ENCODE peak calls at places on chromosome 12, in four cellular contexts. One of them, this sample, is unnamed.

GRCh38 chr12:23884909-23885308 is 64.6 kb downstream of the SOX5 start:
- DNase-seq in Panc1: no peak
- DNase-seq in HepG2: no peak
- DNase-seq in HCT116: no peak
- DNase-seq in this sample: no peak

GRCh38 chr12:107225626-107226025 is 132.3 kb upstream of the CRY1 start:
- DNase-seq in Panc1: no peak
- DNase-seq in HepG2: peak
- DNase-seq in HCT116: no peak
- DNase-seq in this sample: no peak

GRCh38 chr12:111409403-111410228 is 3.9 kb downstream of the SH2B3 start:
- DNase-seq in Panc1: no peak
- DNase-seq in HepG2: no peak
- DNase-seq in HCT116: no peak
- DNase-seq in this sample: peak

GRCh38 chr12:128920468-128920867 is 67.2 kb downstream of the GLT1D1 start:
- DNase-seq in Panc1: no peak
- DNase-seq in HepG2: no peak
- DNase-seq in HCT116: no peak
- DNase-seq in this sample: no peak

GRCh38 chr12:131985145-131985875 is 35.6 kb downstream of the EP400 start:
- DNase-seq in Panc1: no peak
- DNase-seq in HepG2: no peak
- DNase-seq in HCT116: no peak
- DNase-seq in this sample: no peak

GRCh38 chr12:4271433-4272013 is 2.0 kb upstream of the CCND2 start:
- DNase-seq in Panc1: no peak
- DNase-seq in HepG2: no peak
- DNase-seq in HCT116: no peak
- DNase-seq in this sample: no peak

GRCh38 chr12:116528067-116528466 is 31.1 kb upstream of the MAP1LC3B2 start:
- DNase-seq in Panc1: no peak
- DNase-seq in HepG2: no peak
- DNase-seq in HCT116: peak
- DNase-seq in this sample: no peak

GRCh38 chr12:47799357-47799955 is 20.2 kb downstream of the HDAC7 start:
- DNase-seq in Panc1: no peak
- DNase-seq in HepG2: no peak
- DNase-seq in HCT116: no peak
- DNase-seq in this sample: no peak

GRCh38 chr12:82130763-82131162 is 227.4 kb downstream of the CCDC59 start:
- DNase-seq in Panc1: no peak
- DNase-seq in HepG2: no peak
- DNase-seq in HCT116: no peak
- DNase-seq in this sample: no peak

GRCh38 chr12:4564819-4565218 is 2.8 kb downstream of the DYRK4 start:
- DNase-seq in Panc1: no peak
- DNase-seq in HepG2: no peak
- DNase-seq in HCT116: no peak
- DNase-seq in this sample: no peak

GRCh38 chr12:4193821-4194220 is 79.7 kb upstream of the CCND2 start:
- DNase-seq in Panc1: no peak
- DNase-seq in HepG2: no peak
- DNase-seq in HCT116: no peak
- DNase-seq in this sample: no peak

GRCh38 chr12:111706145-111706544 is 20.3 kb downstream of the ACAD10 start:
- DNase-seq in Panc1: no peak
- DNase-seq in HepG2: no peak
- DNase-seq in HCT116: no peak
- DNase-seq in this sample: no peak

GRCh38 chr12:109715310-109716091 is 1.9 kb downstream of the FAM222A start:
- DNase-seq in Panc1: no peak
- DNase-seq in HepG2: no peak
- DNase-seq in HCT116: no peak
- DNase-seq in this sample: peak

GRCh38 chr12:27555928-27556778 is 32.1 kb downstream of the PPFIBP1 start:
- DNase-seq in Panc1: no peak
- DNase-seq in HepG2: no peak
- DNase-seq in HCT116: no peak
- DNase-seq in this sample: no peak

GRCh38 chr12:29546000-29546399 is 48.5 kb upstream of the OVCH1 start:
- DNase-seq in Panc1: no peak
- DNase-seq in HepG2: no peak
- DNase-seq in HCT116: no peak
- DNase-seq in this sample: no peak

GRCh38 chr12:6966351-6966750 is 4.1 kb downstream of the PHB2 start:
- DNase-seq in Panc1: no peak
- DNase-seq in HepG2: no peak
- DNase-seq in HCT116: no peak
- DNase-seq in this sample: no peak

DNA sequence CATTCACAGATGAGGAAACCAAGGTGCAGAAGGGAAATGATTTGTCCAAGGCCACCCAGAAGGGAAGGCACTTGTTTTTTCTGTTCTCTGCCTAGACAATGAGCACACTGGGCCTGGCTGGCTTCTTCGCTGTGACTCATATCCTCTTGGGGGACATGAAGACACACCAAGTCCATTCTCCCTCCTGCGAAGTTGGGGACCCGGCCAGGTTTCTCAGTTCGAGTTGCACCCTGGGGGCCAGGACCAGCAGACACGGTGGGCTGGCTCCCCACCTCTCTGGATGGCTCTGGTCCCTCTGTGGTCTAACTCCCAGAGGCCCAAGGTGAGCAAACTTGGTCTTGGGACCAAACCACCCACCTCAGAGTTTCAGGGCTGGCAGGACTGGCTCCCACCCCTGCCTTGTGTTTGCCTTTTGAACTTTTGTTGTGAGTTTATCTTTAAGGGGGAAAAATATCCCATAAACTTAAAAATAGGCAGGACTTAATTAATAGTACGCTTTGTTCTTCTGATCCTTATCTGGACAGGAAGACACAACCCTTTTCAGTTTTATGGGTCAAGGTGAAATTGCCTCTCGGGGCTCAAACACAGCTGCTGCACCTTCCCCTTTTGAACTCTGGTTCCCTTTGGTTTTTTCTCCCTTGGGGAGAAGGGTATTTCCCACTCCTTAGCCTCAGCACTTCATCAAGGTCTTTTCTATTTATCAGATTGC is 9.0 kb upstream of the MLEC start:
- DNase-seq in Panc1: no peak
- DNase-seq in HepG2: no peak
- DNase-seq in HCT116: no peak
- DNase-seq in this sample: peak
- TF ChIP-seq TCF7L2 in Panc1: no peak
- TF ChIP-seq TCF7L2 in HepG2: no peak
- TF ChIP-seq TCF7L2 in HCT116: peak
- TF ChIP-seq TCF7L2 in this sample: no peak

DNA sequence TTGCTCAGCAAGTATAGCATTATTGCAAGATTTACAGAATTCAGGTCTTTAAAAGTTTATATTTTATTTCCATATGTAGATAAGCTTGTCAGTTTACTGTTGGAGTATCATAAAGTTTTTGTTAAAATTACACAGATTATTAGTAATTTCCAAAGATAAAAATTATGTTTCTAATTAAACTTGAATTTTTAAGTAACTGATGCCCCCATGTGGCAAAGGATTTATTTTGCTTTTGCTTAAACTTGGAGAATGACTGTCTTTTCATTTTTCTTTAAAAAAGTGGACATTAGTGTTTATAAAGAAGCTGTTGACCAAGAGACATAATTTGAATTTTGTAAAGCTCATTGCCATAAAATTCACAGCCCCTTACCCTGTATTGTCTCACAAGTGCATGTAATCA is 45.8 kb downstream of the ETNK1 start:
- DNase-seq in Panc1: no peak
- DNase-seq in HepG2: no peak
- DNase-seq in HCT116: no peak
- DNase-seq in this sample: no peak
- TF ChIP-seq TCF7L2 in Panc1: no peak
- TF ChIP-seq TCF7L2 in HepG2: no peak
- TF ChIP-seq TCF7L2 in HCT116: no peak
- TF ChIP-seq TCF7L2 in this sample: no peak

GRCh38 chr12:49763006-49763591 is 21.7 kb downstream of the TMBIM6 start:
- DNase-seq in Panc1: no peak
- DNase-seq in HepG2: peak
- DNase-seq in HCT116: no peak
- DNase-seq in this sample: peak
- TF ChIP-seq TCF7L2 in Panc1: no peak
- TF ChIP-seq TCF7L2 in HepG2: no peak
- TF ChIP-seq TCF7L2 in HCT116: no peak
- TF ChIP-seq TCF7L2 in this sample: no peak

GRCh38 chr12:1429980-1430379 is 164.4 kb downstream of the FBXL14 start:
- DNase-seq in Panc1: no peak
- DNase-seq in HepG2: no peak
- DNase-seq in HCT116: no peak
- DNase-seq in this sample: no peak
- TF ChIP-seq TCF7L2 in Panc1: no peak
- TF ChIP-seq TCF7L2 in HepG2: no peak
- TF ChIP-seq TCF7L2 in HCT116: no peak
- TF ChIP-seq TCF7L2 in this sample: no peak

GRCh38 chr12:93616584-93617101 is 44.2 kb downstream of the SOCS2 start:
- DNase-seq in Panc1: no peak
- DNase-seq in HepG2: no peak
- DNase-seq in HCT116: no peak
- DNase-seq in this sample: no peak
- TF ChIP-seq TCF7L2 in Panc1: no peak
- TF ChIP-seq TCF7L2 in HepG2: no peak
- TF ChIP-seq TCF7L2 in HCT116: no peak
- TF ChIP-seq TCF7L2 in this sample: no peak

GRCh38 chr12:117986705-117987469 is 18.1 kb upstream of the KSR2 start:
- DNase-seq in Panc1: no peak
- DNase-seq in HepG2: no peak
- DNase-seq in HCT116: peak
- DNase-seq in this sample: no peak
- TF ChIP-seq TCF7L2 in Panc1: no peak
- TF ChIP-seq TCF7L2 in HepG2: no peak
- TF ChIP-seq TCF7L2 in HCT116: peak
- TF ChIP-seq TCF7L2 in this sample: no peak

DNA sequence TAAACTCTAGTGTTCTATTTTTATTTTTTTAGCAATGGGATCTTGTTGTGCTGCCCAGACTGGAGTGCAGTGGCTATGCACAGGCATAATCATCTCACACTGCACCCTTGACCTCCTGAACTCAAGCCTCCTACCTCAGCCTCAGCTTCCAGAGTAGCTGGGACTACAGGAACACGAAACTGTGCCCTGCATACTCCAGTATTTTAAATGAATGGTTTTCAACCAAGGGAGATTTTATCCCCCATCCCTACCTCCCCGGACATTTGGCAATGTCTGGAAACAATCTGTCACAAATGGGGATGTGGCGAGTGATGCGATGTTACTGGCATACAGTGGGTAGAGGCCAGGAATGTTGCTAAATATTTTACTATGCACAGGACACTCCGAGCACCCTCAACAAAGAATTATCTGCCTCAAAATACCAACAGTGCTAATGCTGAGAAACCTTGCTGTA is 2.1 kb downstream of the CBX5 start:
- DNase-seq in Panc1: no peak
- DNase-seq in HepG2: no peak
- DNase-seq in HCT116: no peak
- DNase-seq in this sample: no peak
- TF ChIP-seq TCF7L2 in Panc1: no peak
- TF ChIP-seq TCF7L2 in HepG2: no peak
- TF ChIP-seq TCF7L2 in HCT116: no peak
- TF ChIP-seq TCF7L2 in this sample: no peak

GRCh38 chr12:93243382-93243688 is 134.4 kb upstream of the NUDT4 start:
- DNase-seq in Panc1: no peak
- DNase-seq in HepG2: no peak
- DNase-seq in HCT116: no peak
- DNase-seq in this sample: no peak
- TF ChIP-seq TCF7L2 in Panc1: no peak
- TF ChIP-seq TCF7L2 in HepG2: no peak
- TF ChIP-seq TCF7L2 in HCT116: no peak
- TF ChIP-seq TCF7L2 in this sample: no peak

DNA sequence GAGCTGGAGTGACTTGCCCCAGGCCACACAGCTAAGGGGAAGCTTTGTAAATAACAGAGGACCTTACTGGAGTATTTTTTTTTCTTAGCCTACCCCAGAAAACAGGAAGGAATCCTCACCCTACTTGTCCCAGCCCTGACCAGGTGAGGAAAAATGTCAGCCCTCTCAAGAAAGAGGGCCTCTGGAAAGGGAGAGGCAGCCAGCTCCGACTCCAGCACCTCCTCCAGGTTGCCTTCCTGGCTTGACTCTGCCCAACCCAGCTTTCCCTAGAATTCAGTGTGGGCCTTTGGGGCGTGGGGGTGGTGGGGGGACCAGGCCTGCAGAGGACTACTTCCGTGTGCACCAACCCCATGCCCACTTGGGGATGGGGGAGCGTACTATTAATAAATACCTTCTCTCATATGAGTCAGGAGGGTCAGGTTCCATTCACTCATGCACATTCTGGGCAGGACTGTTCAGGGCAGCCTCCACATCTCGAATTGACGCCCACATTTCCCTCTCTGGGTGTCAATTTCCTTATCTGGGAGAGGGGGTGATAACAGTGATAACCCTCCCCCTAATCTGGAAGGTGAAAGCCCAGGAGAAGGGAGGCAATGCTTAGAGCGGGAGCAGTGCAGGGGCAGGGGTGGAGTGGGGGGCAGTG is 5.2 kb downstream of the RHOF start:
- DNase-seq in Panc1: no peak
- DNase-seq in HepG2: no peak
- DNase-seq in HCT116: no peak
- DNase-seq in this sample: no peak
- TF ChIP-seq TCF7L2 in Panc1: no peak
- TF ChIP-seq TCF7L2 in HepG2: no peak
- TF ChIP-seq TCF7L2 in HCT116: no peak
- TF ChIP-seq TCF7L2 in this sample: no peak

This sample was measured in K562.